ENCODE peak calls at places on chromosome 2, in seven cellular contexts. Q is WTC11, Y is A549, G is HEK293T, E is NCI-H460, W is thoracic aorta, Z is mammary epithelial cell. B is an unnamed sample.

GRCh38 chr2:121722479-121722878 is 14.2 kb downstream of the NIFK start:
- DNase-seq in G (no peak), W (no peak), Q (no peak), Y (peak), E (no peak), Z (peak), B (no peak)

GRCh38 chr2:73214120-73215035 is at the start of gene SMYD5:
- DNase-seq in W (peak), Y (peak), Q (peak), E (peak), Z (peak), G (peak), B (peak)

GRCh38 chr2:121356058-121356640 is 71.1 kb upstream of the TFCP2L1 start:
- DNase-seq in G (peak), Q (peak), Y (peak), E (peak), W (no peak), Z (peak), B (peak)

GRCh38 chr2:227595797-227596196 is 2.9 kb upstream of the SCYGR2 start:
- DNase-seq in W (no peak), Y (no peak), Z (no peak), Q (no peak), G (no peak), E (no peak), B (no peak)

GRCh38 chr2:31196622-31197021 is 20.7 kb downstream of the CAPN14 start:
- DNase-seq in Q (no peak), Y (no peak), G (no peak), E (no peak), Z (peak), W (no peak), B (no peak)

GRCh38 chr2:132567682-132568081 is 102.3 kb downstream of the LYPD1 start:
- DNase-seq in G (no peak), Y (no peak), E (no peak), Q (no peak), Z (no peak), W (no peak), B (no peak)

GRCh38 chr2:23526114-23526513 is 141.1 kb downstream of the KLHL29 start:
- DNase-seq in E (no peak), Q (no peak), W (no peak), G (no peak), Z (no peak), Y (no peak), B (no peak)

GRCh38 chr2:71535526-71535925 is 82.2 kb downstream of the DYSF start:
- DNase-seq in G (no peak), Y (no peak), Z (no peak), E (no peak), W (no peak), Q (no peak), B (peak)

GRCh38 chr2:106020821-106021316 is 173.2 kb downstream of the UXS1 start:
- DNase-seq in Z (no peak), W (no peak), Q (no peak), G (no peak), E (no peak), Y (no peak), B (no peak)

GRCh38 chr2:8980096-8980495 is 23.4 kb downstream of the MBOAT2 start:
- DNase-seq in Q (no peak), Y (no peak), W (no peak), Z (no peak), G (no peak), E (no peak), B (no peak)

GRCh38 chr2:54013996-54014395 is 43.2 kb upstream of the PSME4 start:
- DNase-seq in Q (no peak), E (no peak), Z (no peak), G (no peak), W (no peak), Y (no peak), B (no peak)

GRCh38 chr2:235669269-235669831 is 175.5 kb downstream of the AGAP1 start:
- DNase-seq in G (peak), Q (peak), E (peak), Z (peak), Y (peak), W (no peak), B (peak)

GRCh38 chr2:36811071-36811470 is 114.6 kb downstream of the VIT start:
- DNase-seq in Y (no peak), W (no peak), E (no peak), Z (no peak), Q (no peak), G (no peak), B (no peak)

GRCh38 chr2:43051316-43051715 is 175.1 kb downstream of the ZFP36L2 start:
- DNase-seq in Y (peak), Z (peak), Q (no peak), E (peak), G (no peak), W (no peak), B (no peak)

GRCh38 chr2:227308784-227309183 is 16.3 kb upstream of the MFF start:
- DNase-seq in Z (peak), Q (no peak), E (no peak), G (no peak), Y (no peak), W (no peak), B (no peak)

GRCh38 chr2:174631009-174631981 is 33.7 kb upstream of the WIPF1 start:
- DNase-seq in Y (no peak), Q (no peak), E (no peak), W (no peak), Z (no peak), G (no peak), B (no peak)

GRCh38 chr2:157279331-157279730 is 21.8 kb downstream of the GALNT5 start:
- DNase-seq in G (no peak), Y (no peak), W (no peak), Z (no peak), E (no peak), Q (no peak), B (no peak)

GRCh38 chr2:234590076-234590475 is 93.2 kb upstream of the ARL4C start:
- DNase-seq in Z (no peak), Y (no peak), Q (no peak), W (no peak), G (no peak), E (no peak), B (no peak)

GRCh38 chr2:43340066-43340465 is 113.7 kb upstream of the ZFP36L2 start:
- DNase-seq in Y (peak), W (no peak), G (no peak), Z (peak), Q (no peak), E (no peak), B (no peak)

GRCh38 chr2:128372621-128373341 is 54.1 kb upstream of the HS6ST1 start:
- DNase-seq in Z (no peak), E (no peak), Y (no peak), G (no peak), W (no peak), Q (peak), B (no peak)

GRCh38 chr2:161133366-161133765 is 26.9 kb upstream of the TANK start:
- DNase-seq in Z (no peak), Y (no peak), Q (no peak), E (no peak), G (no peak), W (no peak), B (no peak)

GRCh38 chr2:200159829-200160781 is 146.4 kb upstream of the SPATS2L start:
- DNase-seq in E (no peak), G (no peak), Q (no peak), W (no peak), Z (peak), Y (no peak), B (no peak)

GRCh38 chr2:70937866-70938579 is 2.3 kb downstream of the ATP6V1B1 start:
- DNase-seq in E (no peak), Q (no peak), W (no peak), G (no peak), Y (no peak), Z (no peak), B (peak)

GRCh38 chr2:148459300-148459891 is 185.2 kb upstream of the EPC2 start:
- DNase-seq in G (no peak), Y (no peak), E (no peak), W (no peak), Q (no peak), Z (no peak), B (no peak)

GRCh38 chr2:240060977-240061591 is 7.8 kb upstream of the OR6B3 start:
- DNase-seq in W (no peak), Z (peak), Y (peak), Q (no peak), G (peak), E (peak), B (no peak)

GRCh38 chr2:43623052-43623451 is 14.0 kb upstream of the PLEKHH2 start:
- DNase-seq in G (no peak), Y (no peak), W (no peak), E (no peak), Q (no peak), Z (no peak), B (no peak)

GRCh38 chr2:237552911-237553310 is 13.5 kb upstream of the PRLH start:
- DNase-seq in G (no peak), Z (no peak), Y (no peak), E (no peak), W (no peak), Q (no peak), B (no peak)